ENCODE peak calls at places on chromosomes 7 and 10, in eight cellular contexts. E is body of pancreas; Y is posterior vena cava; Z is HFF-Myc; X is H4; W is GF-D8; C is stimulated activated naive CD8-positive, alpha-beta T cell treated with anti-CD3 and anti-CD28 coated beads, Interleukin-15, amount 100 ng/mL, for 72 hours; G is T-helper 17 cell. D is an unnamed sample.

GRCh38 chr10:33136781-33137180 is 178.8 kb upstream of the ITGB1 start:
- DNase-seq in C (no peak), E (no peak), G (no peak), X (no peak), Z (no peak), Y (no peak), W (no peak), D (no peak)

GRCh38 chr10:5945561-5946418 is 31.6 kb downstream of the IL15RA start:
- DNase-seq in Y (peak), E (peak), Z (peak), C (no peak), W (peak), G (no peak), X (peak), D (peak)

GRCh38 chr7:142301299-142301698 is 43.4 kb upstream of the PRSS58 start:
- DNase-seq in Z (no peak), X (no peak), C (no peak), E (no peak), Y (no peak), G (no peak), W (peak), D (peak)

GRCh38 chr7:100867040-100867795 is at the start of gene TRIP6:
- DNase-seq in Y (peak), W (no peak), C (peak), E (peak), G (peak), X (peak), Z (peak), D (peak)

GRCh38 chr10:104080762-104081161 is 4.9 kb downstream of the COL17A1 start:
- DNase-seq in W (no peak), Z (no peak), E (peak), X (peak), C (no peak), G (no peak), Y (no peak), D (peak)

GRCh38 chr7:12550956-12551355 is 19.6 kb upstream of the SCIN start:
- DNase-seq in G (no peak), Y (no peak), W (no peak), C (no peak), Z (no peak), X (no peak), E (no peak), D (no peak)

GRCh38 chr7:142855756-142856564 is 1.1 kb downstream of the EPHB6 start:
- DNase-seq in E (peak), W (no peak), Z (no peak), X (no peak), G (no peak), C (no peak), Y (peak), D (no peak)

GRCh38 chr10:80552151-80552646 is 14.5 kb downstream of the SH2D4B start:
- DNase-seq in E (peak), C (no peak), W (no peak), G (no peak), Y (no peak), X (no peak), Z (no peak), D (no peak)

GRCh38 chr7:1028775-1029636 is 15.3 kb upstream of the GPR146 start:
- DNase-seq in X (peak), Y (peak), E (peak), W (peak), C (peak), Z (peak), G (peak), D (peak)

GRCh38 chr7:36155811-36156361 is 2.8 kb downstream of the EEPD1 start:
- DNase-seq in E (peak), Z (no peak), W (no peak), C (no peak), Y (no peak), X (peak), G (no peak), D (no peak)

GRCh38 chr10:100009283-100009792 is 409 bp downstream of the DNMBP start:
- DNase-seq in Z (no peak), G (no peak), E (peak), X (no peak), C (no peak), W (no peak), Y (no peak), D (peak)

GRCh38 chr7:100472854-100473499 is 6.0 kb downstream of the TSC22D4 start:
- DNase-seq in X (no peak), W (no peak), Z (no peak), C (no peak), G (peak), Y (no peak), E (no peak), D (no peak)

GRCh38 chr7:19400771-19401254 is 255.6 kb upstream of the FERD3L start:
- DNase-seq in C (no peak), E (no peak), Z (no peak), G (no peak), W (no peak), X (no peak), Y (no peak), D (no peak)

GRCh38 chr10:27745380-27745718 is 270 bp downstream of the MKX start:
- DNase-seq in E (no peak), Z (no peak), Y (no peak), G (no peak), C (peak), X (no peak), W (no peak), D (peak)

GRCh38 chr7:29449569-29450260 is 113.9 kb upstream of the PRR15 start:
- DNase-seq in C (no peak), W (no peak), Z (no peak), G (no peak), Y (no peak), X (peak), E (no peak), D (no peak)

GRCh38 chr7:106243893-106244292 is 40.9 kb downstream of the NAMPT start:
- DNase-seq in C (no peak), W (no peak), X (no peak), Z (no peak), E (no peak), Y (no peak), G (no peak), D (no peak)

GRCh38 chr10:101216207-101216607 is 13.1 kb downstream of the LBX1 start:
- DNase-seq in G (no peak), W (no peak), X (no peak), E (no peak), Z (no peak), C (no peak), Y (no peak), D (no peak)

GRCh38 chr7:159030490-159031134 is 114.1 kb downstream of the VIPR2 start:
- DNase-seq in W (no peak), Z (no peak), Y (peak), C (peak), G (peak), E (peak), X (no peak), D (no peak)

GRCh38 chr7:129830949-129831348 is 121.8 kb downstream of the UBE2H start:
- DNase-seq in Y (no peak), C (no peak), Z (no peak), G (no peak), X (no peak), W (no peak), E (no peak), D (no peak)

GRCh38 chr10:132665946-132666732 is 119.8 kb downstream of the NKX6-2 start:
- DNase-seq in X (peak), G (no peak), W (no peak), E (peak), Z (peak), C (no peak), Y (no peak), D (no peak)

GRCh38 chr7:24199978-24200377 is 84.0 kb upstream of the NPY start:
- DNase-seq in Y (no peak), W (no peak), E (no peak), X (no peak), G (no peak), C (no peak), Z (no peak), D (no peak)

GRCh38 chr10:115654961-115655360 is 561.8 kb downstream of the ATRNL1 start:
- DNase-seq in X (no peak), G (no peak), C (no peak), E (no peak), Y (no peak), Z (no peak), W (no peak), D (no peak)

GRCh38 chr10:110843031-110843430 is 28.7 kb upstream of the PDCD4 start:
- DNase-seq in G (peak), Z (no peak), Y (no peak), X (no peak), W (peak), E (no peak), C (peak), D (no peak)

GRCh38 chr7:91089382-91089963 is 174.8 kb upstream of the FZD1 start:
- DNase-seq in X (peak), E (peak), Z (peak), W (no peak), C (peak), Y (no peak), G (no peak), D (no peak)

GRCh38 chr7:102082693-102083385 is 203.8 kb upstream of the SH2B2 start:
- DNase-seq in Z (no peak), X (no peak), Y (no peak), W (no peak), C (no peak), G (no peak), E (no peak), D (no peak)

GRCh38 chr10:11539191-11539868 is 72.1 kb downstream of the USP6NL start:
- DNase-seq in W (no peak), G (no peak), X (peak), Z (no peak), C (peak), Y (no peak), E (no peak), D (no peak)

GRCh38 chr10:125008689-125009579 is 67.0 kb downstream of the ZRANB1 start:
- DNase-seq in E (peak), G (no peak), Y (peak), Z (no peak), X (no peak), C (no peak), W (no peak), D (no peak)

GRCh38 chr10:31034041-31034918 is 2.6 kb upstream of the ZNF438 start:
- DNase-seq in Z (peak), Y (no peak), E (no peak), C (no peak), X (peak), W (peak), G (no peak), D (peak)

GRCh38 chr10:80196270-80196949 is 8.9 kb downstream of the ANXA11 start:
- DNase-seq in C (peak), G (peak), E (peak), Y (no peak), Z (no peak), W (no peak), X (no peak), D (peak)

GRCh38 chr7:111872837-111873646 is 310.8 kb upstream of the IMMP2L start:
- DNase-seq in Z (no peak), G (no peak), Y (no peak), C (no peak), W (no peak), X (no peak), E (no peak), D (no peak)

GRCh38 chr10:5576780-5577472 is 52.2 kb downstream of the CALML3 start:
- DNase-seq in Z (no peak), X (no peak), C (no peak), G (no peak), Y (peak), E (no peak), W (no peak), D (no peak)

GRCh38 chr10:93514496-93514895 is 18.1 kb downstream of the CEP55 start:
- DNase-seq in C (no peak), Y (no peak), G (no peak), X (no peak), W (no peak), E (no peak), Z (no peak), D (no peak)